ENCODE peak calls at places on chromosome X, in six cellular contexts. H, E, X, J, P and Q are unnamed samples.

GRCh38 chrX:390459-390858 is 3.8 kb upstream of the PPP2R3B start:
- DNase-seq in X (no peak), E (no peak), H (no peak), J (no peak), P (no peak), Q (no peak)

GRCh38 chrX:108396188-108396885 is 41.9 kb downstream of the COL4A6 start:
- DNase-seq in X (peak; percentile 51), H (no peak), J (no peak), P (no peak), E (no peak), Q (no peak)

GRCh38 chrX:4936315-4936714 is 1222.9 kb upstream of the PRKX start:
- DNase-seq in J (no peak), X (no peak), H (no peak), P (no peak), E (no peak), Q (no peak)

GRCh38 chrX:71913156-71913950 is 2.7 kb downstream of the NHSL2 start:
- DNase-seq in H (no peak), X (no peak), E (no peak), P (no peak), J (no peak), Q (no peak)

GRCh38 chrX:69424161-69424560 is 80.0 kb upstream of the NALF2 start:
- DNase-seq in E (peak; percentile 53), J (no peak), H (no peak), P (no peak), X (peak; percentile 33), Q (no peak)

GRCh38 chrX:14015294-14015693 is 14.4 kb downstream of the GEMIN8 start:
- DNase-seq in H (no peak), X (peak; percentile 84), P (no peak), E (no peak), J (no peak), Q (no peak)

GRCh38 chrX:107628662-107629532 is 587 bp downstream of the PRPS1 start:
- DNase-seq in X (peak; percentile 24), H (peak; percentile 29), J (peak; percentile 41), E (peak; percentile 37), P (no peak), Q (peak; percentile 41)

GRCh38 chrX:98405376-98405775 is 1521.7 kb downstream of the RPA4 start:
- DNase-seq in X (no peak), H (no peak), J (no peak), P (no peak), E (no peak), Q (no peak)

GRCh38 chrX:71550578-71550977 is 17.7 kb downstream of the OGT start:
- DNase-seq in H (no peak), X (no peak), J (no peak), E (no peak), P (no peak), Q (no peak)

GRCh38 chrX:34275710-34276109 is 143.6 kb upstream of the FAM47A start:
- DNase-seq in H (no peak), J (no peak), E (no peak), X (no peak), P (no peak), Q (no peak)

GRCh38 chrX:104281564-104281963 is 26.8 kb upstream of the ESX1 start:
- DNase-seq in X (no peak), E (no peak), H (no peak), P (no peak), J (no peak), Q (no peak)

GRCh38 chrX:40153335-40154221 is 55.8 kb upstream of the BCOR start:
- DNase-seq in E (peak; percentile 51), P (peak; percentile 54), H (peak; percentile 58), X (no peak), J (no peak), Q (peak; percentile 39)

GRCh38 chrX:153778151-153778551 is 2.7 kb upstream of the SRPK3 start:
- DNase-seq in X (no peak), J (no peak), E (no peak), P (no peak), H (no peak), Q (no peak)

GRCh38 chrX:109199726-109200125 is 282.2 kb downstream of the GUCY2F start:
- DNase-seq in P (no peak), H (no peak), J (no peak), E (no peak), X (peak; percentile 49), Q (no peak)

GRCh38 chrX:107676559-107677378 is 48.5 kb downstream of the PRPS1 start:
- DNase-seq in P (peak; percentile 77), X (peak; percentile 97), H (peak; percentile 84), E (peak; percentile 46), J (peak; percentile 42), Q (peak; percentile 49)

GRCh38 chrX:65537229-65537628 is 2.6 kb upstream of the LAS1L start:
- DNase-seq in P (no peak), J (no peak), H (no peak), X (no peak), E (no peak), Q (no peak)

GRCh38 chrX:126658447-126658846 is 105.8 kb upstream of the DCAF12L1 start:
- DNase-seq in P (no peak), E (no peak), H (no peak), J (no peak), X (peak; percentile 21), Q (no peak)

GRCh38 chrX:109624641-109625311 is at the start of gene KCNE5:
- DNase-seq in X (no peak), P (no peak), J (no peak), E (no peak), H (no peak), Q (no peak)

GRCh38 chrX:3651272-3651671 is 62.2 kb downstream of the PRKX start:
- DNase-seq in J (no peak), P (no peak), H (no peak), E (peak; percentile 59), X (peak; percentile 47), Q (no peak)

GRCh38 chrX:46597774-46598173 is 24.2 kb downstream of the CHST7 start:
- DNase-seq in P (no peak), E (peak; percentile 80), X (no peak), H (no peak), J (no peak), Q (no peak)

GRCh38 chrX:16466640-16467432 is 183.1 kb upstream of the S100G start:
- DNase-seq in H (no peak), E (no peak), P (no peak), X (peak; percentile 36), J (no peak), Q (no peak)

GRCh38 chrX:139126493-139126892 is 404.0 kb upstream of the F9 start:
- DNase-seq in X (peak; percentile 8), H (no peak), P (peak; percentile 57), J (no peak), E (peak; percentile 74), Q (no peak)

GRCh38 chrX:20442597-20442996 is 175.9 kb upstream of the RPS6KA3 start:
- DNase-seq in E (peak; percentile 84), H (peak; percentile 58), P (peak; percentile 91), X (peak; percentile 82), J (peak; percentile 69), Q (peak; percentile 81)

GRCh38 chrX:135295238-135295943 is 13.9 kb upstream of the ETDC start:
- DNase-seq in E (peak; percentile 11), P (no peak), H (peak; percentile 25), X (peak; percentile 37), J (peak; percentile 45), Q (peak; percentile 41)

GRCh38 chrX:9492901-9493300 is 28.0 kb downstream of the TBL1X start:
- DNase-seq in P (no peak), J (no peak), E (no peak), X (no peak), H (no peak), Q (no peak)

GRCh38 chrX:43835557-43835956 is 46.7 kb downstream of the MAOB start:
- DNase-seq in J (no peak), X (no peak), E (no peak), P (no peak), H (no peak), Q (no peak)

GRCh38 chrX:130083656-130084382 is 26.5 kb downstream of the ELF4 start:
- DNase-seq in J (no peak), H (no peak), X (no peak), E (no peak), P (no peak), Q (no peak)

GRCh38 chrX:21479695-21480280 is 105.6 kb downstream of the CNKSR2 start:
- DNase-seq in E (peak; percentile 65), H (no peak), P (no peak), J (no peak), X (peak; percentile 67), Q (no peak)

GRCh38 chrX:102950908-102951866 is 14.1 kb downstream of the RAB40AL start:
- DNase-seq in J (peak; percentile 25), H (no peak), P (peak; percentile 56), E (peak; percentile 62), X (peak; percentile 46), Q (peak; percentile 40)

GRCh38 chrX:104929324-104929723 is 291.2 kb downstream of the TEX13A start:
- DNase-seq in H (no peak), E (no peak), P (no peak), J (no peak), X (no peak), Q (no peak)

GRCh38 chrX:97372006-97372766 is 488.5 kb downstream of the RPA4 start:
- DNase-seq in H (no peak), P (no peak), E (no peak), X (no peak), J (no peak), Q (no peak)

GRCh38 chrX:45056428-45057145 is 144.1 kb downstream of the DIPK2B start:
- DNase-seq in H (no peak), J (no peak), E (no peak), X (peak; percentile 16), P (no peak), Q (no peak)

GRCh38 chrX:79592259-79592658 is 225.1 kb upstream of the ITM2A start:
- DNase-seq in H (no peak), P (no peak), E (no peak), X (no peak), J (no peak), Q (no peak)

GRCh38 chrX:108511721-108512120 is 72.1 kb downstream of the COL4A5 start:
- DNase-seq in E (no peak), X (peak; percentile 54), H (no peak), J (no peak), P (no peak), Q (no peak)

GRCh38 chrX:8520791-8521190 is 56.2 kb downstream of the VCX3B start:
- DNase-seq in X (peak; percentile 18), P (no peak), J (no peak), E (no peak), H (no peak), Q (no peak)

GRCh38 chrX:134658002-134658401 is 269 bp downstream of the PLAC1 start:
- DNase-seq in X (peak; percentile 17), E (peak; percentile 51), J (no peak), H (no peak), P (no peak), Q (no peak)

GRCh38 chrX:71107762-71108360 is 1.3 kb upstream of the CXorf65 start:
- DNase-seq in E (no peak), H (no peak), J (no peak), P (no peak), X (no peak), Q (peak; percentile 48)

GRCh38 chrX:150482537-150483217 is 85.7 kb upstream of the MTM1 start:
- DNase-seq in P (no peak), J (peak; percentile 34), X (peak; percentile 70), E (peak; percentile 26), H (no peak), Q (no peak)

GRCh38 chrX:150155396-150156048 is 207.6 kb upstream of the MAMLD1 start:
- DNase-seq in H (no peak), P (no peak), X (peak; percentile 75), E (peak; percentile 56), J (no peak), Q (no peak)